ENCODE peak calls at places on chromosomes 13 and 19, in nine cellular contexts. H is K562; Z is AG09309; P is ovary; E is HFF-Myc; Q is thoracic aorta; I is fibroblast of pulmonary artery; B is activated CD8-positive, alpha-beta T cell treated with anti-CD3 and anti-CD28 coated beads for 36 hours; A is GM23338. M is an unnamed sample.

GRCh38 chr19:50003810-50004419 is 21.3 kb downstream of the VRK3 start:
- DNase-seq in H (peak; percentile 80), Z (peak; percentile 92), I (peak; percentile 95), A (no peak), B (peak; percentile 73), E (peak; percentile 91), P (no peak), Q (peak; percentile 59), M (peak; percentile 67)

GRCh38 chr13:24888291-24888931 is 124.4 kb downstream of the RNF17 start:
- DNase-seq in H (no peak), I (no peak), A (peak; percentile 29), Z (no peak), Q (no peak), P (no peak), B (no peak), E (no peak), M (peak; percentile 52)

GRCh38 chr19:409006-409514 is at the start of gene C2CD4C:
- DNase-seq in Z (no peak), I (no peak), P (no peak), B (peak; percentile 36), Q (no peak), E (no peak), A (peak; percentile 60), H (peak; percentile 52), M (peak; percentile 50)

GRCh38 chr19:28929026-28929425 is 283.9 kb downstream of the UQCRFS1 start:
- DNase-seq in I (no peak), A (no peak), P (no peak), B (no peak), Z (no peak), H (no peak), Q (no peak), E (no peak), M (no peak)

GRCh38 chr13:90414691-90415596 is 932.5 kb upstream of the MIR17HG start:
- DNase-seq in Q (no peak), A (peak; percentile 19), E (peak; percentile 75), H (no peak), B (no peak), I (peak; percentile 67), P (no peak), Z (no peak), M (no peak)

GRCh38 chr13:86729206-86729605 is 930.0 kb upstream of the SLITRK6 start:
- DNase-seq in I (no peak), E (no peak), A (no peak), Q (no peak), P (no peak), B (no peak), H (no peak), Z (no peak), M (no peak)

GRCh38 chr13:35724480-35724879 is 248.0 kb upstream of the MAB21L1 start:
- DNase-seq in A (no peak), Z (no peak), H (no peak), B (no peak), Q (no peak), E (no peak), P (no peak), I (no peak), M (no peak)

GRCh38 chr13:30376426-30377311 is 45.6 kb upstream of the UBE2L5 start:
- DNase-seq in A (peak; percentile 47), H (no peak), P (no peak), Z (no peak), E (no peak), Q (no peak), I (no peak), B (peak; percentile 83), M (peak; percentile 68)

GRCh38 chr19:12782424-12783225 is 7.3 kb upstream of the HOOK2 start:
- DNase-seq in P (peak; percentile 96), E (no peak), B (peak; percentile 93), Z (no peak), Q (no peak), A (peak; percentile 55), H (peak; percentile 89), I (peak; percentile 92), M (peak; percentile 86)

GRCh38 chr13:91133941-91134772 is 213.3 kb upstream of the MIR17HG start:
- DNase-seq in P (no peak), Q (no peak), E (peak; percentile 24), A (peak; percentile 74), H (peak; percentile 88), Z (peak; percentile 8), B (peak; percentile 43), I (peak; percentile 79), M (peak; percentile 28)

GRCh38 chr13:49023441-49023840 is 47.7 kb downstream of the FNDC3A start:
- DNase-seq in P (no peak), I (peak; percentile 68), A (no peak), Z (peak; percentile 44), B (no peak), E (no peak), H (no peak), Q (no peak), M (no peak)

GRCh38 chr13:39536274-39536673 is 66.7 kb downstream of the LHFPL6 start:
- DNase-seq in E (no peak), B (no peak), Q (no peak), I (no peak), P (no peak), Z (no peak), A (no peak), H (no peak), M (no peak)

GRCh38 chr13:30792257-30793000 is 57.1 kb downstream of the ALOX5AP start:
- DNase-seq in A (peak; percentile 20), P (peak; percentile 80), Q (peak; percentile 38), B (no peak), Z (peak; percentile 85), E (peak; percentile 83), H (peak; percentile 3), I (peak; percentile 92), M (no peak)

GRCh38 chr13:41934994-41935393 is 25.9 kb downstream of the VWA8 start:
- DNase-seq in Q (no peak), H (no peak), P (no peak), B (no peak), I (no peak), Z (no peak), E (no peak), A (no peak), M (no peak)
- TF ChIP-seq CTCF in Q (no peak), H (no peak), P (no peak), B (no peak), I (no peak), Z (no peak), E (no peak), A (no peak), M (no peak)

GRCh38 chr13:88978607-88979006 is 1307.4 kb downstream of the SLITRK5 start:
- DNase-seq in I (no peak), Z (no peak), B (no peak), H (no peak), E (no peak), Q (no peak), A (no peak), P (no peak), M (no peak)

GRCh38 chr13:88979465-88980180 is 1308.5 kb downstream of the SLITRK5 start:
- DNase-seq in Z (no peak), A (peak; percentile 24), Q (no peak), B (no peak), I (peak; percentile 11), E (no peak), P (no peak), H (no peak), M (no peak)
- TF ChIP-seq CTCF in Z (no peak), A (peak; percentile 3), Q (peak; percentile 26), B (no peak), I (no peak), E (no peak), P (no peak), H (no peak), M (peak; percentile 60)

DNA sequence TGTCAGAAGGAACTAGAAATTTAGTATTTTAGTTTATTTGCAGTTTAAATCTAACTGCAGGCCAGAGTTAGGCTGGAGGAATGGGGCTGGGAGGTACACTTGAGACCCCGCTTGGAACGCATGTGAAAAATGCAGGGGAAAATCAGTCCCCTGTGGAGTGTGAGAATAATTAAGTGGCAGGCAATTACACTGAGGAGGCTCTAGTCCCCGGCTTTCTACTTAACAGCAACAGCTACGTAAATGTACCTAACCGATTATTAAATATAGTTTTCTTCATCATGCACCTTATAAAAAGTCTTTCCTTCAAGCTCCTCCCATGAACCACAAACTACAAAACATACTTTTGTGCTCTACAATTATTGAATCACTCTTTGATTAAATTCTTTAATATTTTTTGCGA is 808 bp downstream of the ZNF708 start:
- DNase-seq in E (no peak), Q (no peak), B (peak; percentile 7), H (peak; percentile 24), P (no peak), Z (no peak), A (peak; percentile 65), I (peak; percentile 4), M (peak; percentile 5)
- TF ChIP-seq CTCF in E (no peak), Q (no peak), B (no peak), H (no peak), P (no peak), Z (no peak), A (no peak), I (no peak), M (no peak)

GRCh38 chr19:13825489-13826475 is 30.5 kb downstream of the ZSWIM4 start:
- DNase-seq in H (peak; percentile 87), E (no peak), A (peak; percentile 96), B (no peak), Q (no peak), I (no peak), P (no peak), Z (no peak), M (no peak)
- TF ChIP-seq CTCF in H (no peak), E (peak; percentile 7), A (peak; percentile 43), B (peak; percentile 19), Q (no peak), I (peak; percentile 1), P (no peak), Z (peak; percentile 9), M (no peak)

DNA sequence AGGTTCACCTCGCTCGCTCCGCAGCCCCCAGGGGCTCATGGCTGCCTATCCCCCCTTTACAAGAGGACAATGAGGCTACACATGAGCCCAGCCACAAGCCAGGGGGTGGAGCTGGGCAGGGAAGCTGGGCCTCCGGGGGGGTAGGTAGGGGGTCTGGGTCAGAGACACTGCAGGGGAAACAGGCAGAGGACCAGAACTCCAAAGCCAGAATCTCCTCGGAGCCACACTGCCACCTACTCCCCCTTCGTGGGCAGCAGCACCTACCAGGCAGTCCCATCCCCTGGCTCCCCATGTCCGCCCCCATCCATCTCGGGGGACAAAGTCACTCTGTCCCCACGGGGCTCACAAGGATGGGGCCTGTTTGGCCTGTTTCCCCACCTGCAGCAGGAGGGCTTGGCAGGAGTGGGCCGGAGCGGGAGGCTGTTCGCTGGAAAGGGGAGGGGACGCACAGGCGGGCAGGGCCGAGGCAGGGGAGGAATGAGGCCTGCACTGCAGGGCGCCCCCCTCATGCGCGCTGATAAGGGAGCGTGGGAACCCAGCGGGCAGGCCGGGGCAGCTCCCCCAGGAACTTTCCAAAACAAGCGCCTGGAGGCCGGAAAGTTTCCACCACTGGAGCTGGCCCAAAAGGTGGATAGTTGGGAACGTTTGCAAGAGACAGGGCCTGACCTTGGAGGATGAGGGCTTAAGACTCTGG is 545 bp upstream of the ISYNA1 start:
- DNase-seq in I (peak; percentile 81), Z (no peak), H (peak; percentile 91), P (peak; percentile 86), E (no peak), Q (no peak), B (no peak), A (peak; percentile 64), M (no peak)
- TF ChIP-seq CTCF in I (no peak), Z (no peak), H (peak; percentile 12), P (no peak), E (no peak), Q (no peak), B (no peak), A (no peak), M (no peak)

GRCh38 chr19:45355910-45356309 is 14.5 kb downstream of the ERCC2 start:
- DNase-seq in P (no peak), H (no peak), B (no peak), E (no peak), Z (no peak), I (no peak), Q (no peak), A (no peak), M (no peak)
- TF ChIP-seq CTCF in P (no peak), H (no peak), B (no peak), E (no peak), Z (no peak), I (no peak), Q (no peak), A (no peak), M (no peak)